ENCODE peak calls at places on chromosomes 2 and 18, in ten cellular contexts. G is pancreas; A is stimulated activated CD4-positive, alpha-beta T cell treated with anti-CD3 and anti-CD28 coated beads, TNF-alpha, amount 100 ng/mL, for 48 hours; N is activated T-cell treated with anti-CD3 and anti-CD28 coated beads for 48 hours; O is NCI-H1694 treated with DMSO at 0.1 percent for 48 hours; E is thyroid gland; Y is iris pigment epithelial cell; W is EL; U is omental fat pad; B is testis. Q is an unnamed sample.

GRCh38 chr2:72427022-72427861 is 279.6 kb upstream of the CYP26B1 start:
- DNase-seq in G (no peak), A (no peak), N (no peak), O (no peak), E (no peak), Y (no peak), W (no peak), U (no peak), B (no peak), Q (no peak)

GRCh38 chr18:6194640-6195039 is 220.1 kb downstream of the L3MBTL4 start:
- DNase-seq in G (no peak), A (no peak), N (no peak), O (no peak), E (no peak), Y (no peak), W (no peak), U (no peak), B (no peak), Q (no peak)

GRCh38 chr2:209076151-209076550 is 347.7 kb upstream of the MAP2 start:
- DNase-seq in G (no peak), A (no peak), N (no peak), O (no peak), E (no peak), Y (no peak), W (no peak), U (no peak), B (no peak), Q (no peak)

GRCh38 chr2:11132036-11132671 is 23.1 kb upstream of the SLC66A3 start:
- DNase-seq in G (no peak), A (no peak), N (no peak), O (no peak), E (no peak), Y (no peak), W (no peak), U (no peak), B (no peak), Q (no peak)

GRCh38 chr2:221596192-221596591 is 24.1 kb upstream of the EPHA4 start:
- DNase-seq in G (no peak), A (no peak), N (no peak), O (no peak), E (no peak), Y (peak), W (peak), U (no peak), B (no peak), Q (no peak)

GRCh38 chr2:75998451-75998850 is 287.7 kb upstream of the GCFC2 start:
- DNase-seq in G (no peak), A (no peak), N (no peak), O (no peak), E (no peak), Y (no peak), W (no peak), U (no peak), B (no peak), Q (no peak)

GRCh38 chr2:118505436-118505835 is 342.0 kb downstream of the EN1 start:
- DNase-seq in G (no peak), A (no peak), N (no peak), O (no peak), E (no peak), Y (no peak), W (no peak), U (no peak), B (no peak), Q (no peak)

GRCh38 chr18:7894592-7894991 is 327.5 kb downstream of the PTPRM start:
- DNase-seq in G (no peak), A (no peak), N (no peak), O (no peak), E (no peak), Y (no peak), W (no peak), U (no peak), B (no peak), Q (no peak)

GRCh38 chr2:150598383-150598782 is 110.9 kb upstream of the RND3 start:
- DNase-seq in G (no peak), A (no peak), N (no peak), O (no peak), E (no peak), Y (no peak), W (no peak), U (no peak), B (no peak), Q (no peak)

Q was measured in stimulated activated naive CD8-positive, alpha-beta T cell treated with anti-CD3 and anti-CD28 coated beads, Interleukin-15, amount 100 ng/mL, for 72 hours.